ENCODE peak calls at places on chromosomes 13 and 19, in six cellular contexts. B is hypothalamus; H is T follicular helper cell; P is progenitor cell of endocrine pancreas; N is brain microvascular endothelial cell; R is stimulated activated CD4-positive, alpha-beta T cell treated with anti-CD3 and anti-CD28 coated beads, Interleukin-4, amount 100 ng/mL, for 48 hours. G is an unnamed sample.

GRCh38 chr13:24682353-24682752 is 2.1 kb downstream of the ATP12A start:
- DNase-seq in R (no peak), B (no peak), H (no peak), P (no peak), N (no peak), G (no peak)

GRCh38 chr13:42355118-42355840 is 83.3 kb downstream of the AKAP11 start:
- DNase-seq in B (no peak), N (no peak), P (no peak), H (peak), R (no peak), G (peak)

GRCh38 chr19:13044160-13044853 is 49.0 kb downstream of the NFIX start:
- DNase-seq in N (no peak), H (no peak), R (no peak), P (no peak), B (no peak), G (peak)

GRCh38 chr19:18203408-18203862 is 407 bp downstream of the RAB3A start:
- DNase-seq in R (no peak), N (no peak), P (no peak), B (no peak), H (no peak), G (no peak)

GRCh38 chr13:26050568-26051230 is 1.1 kb downstream of the SHISA2 start:
- DNase-seq in H (no peak), R (no peak), P (peak), N (no peak), B (no peak), G (no peak)

GRCh38 chr19:48726573-48726972 is 7.0 kb upstream of the MAMSTR start:
- DNase-seq in R (no peak), B (no peak), N (no peak), P (no peak), H (no peak), G (no peak)

GRCh38 chr19:28519950-28520861 is 692.7 kb downstream of the UQCRFS1 start:
- DNase-seq in N (no peak), H (no peak), B (no peak), R (no peak), P (no peak), G (no peak)

GRCh38 chr13:86813198-86813597 is 858.0 kb upstream of the SLITRK5 start:
- DNase-seq in B (no peak), R (no peak), N (no peak), P (no peak), H (no peak), G (no peak)

GRCh38 chr19:32367948-32368536 is 22.6 kb downstream of the ZNF507 start:
- DNase-seq in R (no peak), P (no peak), H (no peak), B (no peak), N (no peak), G (no peak)

GRCh38 chr19:5827891-5828660 is 11.4 kb downstream of the FUT6 start:
- DNase-seq in N (peak), B (peak), H (peak), P (peak), R (peak), G (peak)

GRCh38 chr19:7931221-7932061 is 5.5 kb upstream of the CTXN1 start:
- DNase-seq in P (no peak), R (no peak), H (no peak), B (no peak), N (no peak), G (no peak)

GRCh38 chr13:77022341-77022740 is 4.6 kb downstream of the FBXL3 start:
- DNase-seq in N (peak), R (no peak), B (no peak), P (no peak), H (no peak), G (no peak)

GRCh38 chr13:49679244-49679643 is 12.0 kb downstream of the EBPL start:
- DNase-seq in B (no peak), R (no peak), P (no peak), H (no peak), N (peak), G (no peak)

GRCh38 chr13:76647550-76647949 is 238.7 kb downstream of the KCTD12 start:
- DNase-seq in R (no peak), H (no peak), B (no peak), N (no peak), P (no peak), G (no peak)

GRCh38 chr19:1774999-1775772 is 21.9 kb downstream of the ONECUT3 start:
- DNase-seq in N (no peak), P (no peak), R (no peak), B (no peak), H (no peak), G (no peak)

GRCh38 chr13:46605089-46605488 is 52.1 kb downstream of the LRCH1 start:
- DNase-seq in H (no peak), B (no peak), N (no peak), R (no peak), P (no peak), G (no peak)

GRCh38 chr19:18896421-18896841 is 473 bp upstream of the CERS1 start:
- DNase-seq in B (no peak), H (no peak), P (no peak), R (no peak), N (no peak), G (no peak)

GRCh38 chr19:37932985-37933953 is 26.3 kb downstream of the SIPA1L3 start:
- DNase-seq in R (no peak), N (no peak), P (no peak), H (no peak), B (no peak), G (no peak)

GRCh38 chr19:44050740-44051653 is 839 bp upstream of the ZNF223 start:
- DNase-seq in H (no peak), P (no peak), B (no peak), N (peak), R (peak), G (no peak)

GRCh38 chr19:35261356-35262100 is 7.2 kb upstream of the USF2 start:
- DNase-seq in N (no peak), R (no peak), H (no peak), P (no peak), B (no peak), G (no peak)

GRCh38 chr13:28283600-28283999 is 145.3 kb downstream of the PAN3 start:
- DNase-seq in P (no peak), N (no peak), R (no peak), B (no peak), H (no peak), G (no peak)

GRCh38 chr13:73107459-73107858 is 48.7 kb downstream of the KLF5 start:
- DNase-seq in B (no peak), R (no peak), P (no peak), N (no peak), H (no peak), G (no peak)

GRCh38 chr19:47573076-47574026 is at the start of gene ZNF541:
- DNase-seq in N (no peak), R (peak), H (peak), B (peak), P (no peak), G (peak)

GRCh38 chr13:95204231-95204765 is 97.0 kb downstream of the ABCC4 start:
- DNase-seq in R (no peak), P (no peak), N (no peak), H (no peak), B (no peak), G (no peak)

GRCh38 chr19:42250666-42251531 is 4.0 kb downstream of the ERF start:
- DNase-seq in P (no peak), R (no peak), B (peak), H (no peak), N (no peak), G (no peak)

GRCh38 chr13:114324334-114324733 is 10.0 kb downstream of the CHAMP1 start:
- DNase-seq in P (no peak), B (no peak), H (no peak), N (no peak), R (no peak), G (no peak)

GRCh38 chr19:34345934-34346333 is 19.1 kb upstream of the GPI start:
- DNase-seq in N (peak), P (peak), R (peak), B (peak), H (peak), G (peak)

GRCh38 chr13:25215253-25215575 is 43.1 kb upstream of the AMER2 start:
- DNase-seq in H (no peak), N (no peak), B (no peak), P (no peak), R (no peak), G (no peak)

GRCh38 chr13:63124863-63125262 is 1709.2 kb upstream of the PCDH20 start:
- DNase-seq in B (no peak), H (no peak), P (no peak), N (no peak), R (no peak), G (no peak)

GRCh38 chr13:19962894-19963293 is 4.4 kb downstream of the ZMYM2 start:
- DNase-seq in P (no peak), B (no peak), N (no peak), R (no peak), H (no peak), G (no peak)